ENCODE peak calls at places on chromosome 7, in eight cellular contexts. T is cardiac muscle cell; W is left ventricle myocardium inferior; J is T1000; M is activated CD4-positive, alpha-beta T cell treated with anti-CD3 and anti-CD28 coated beads for 48 hours; B is ureter; Z is PC-3; K is iris pigment epithelial cell. Q is an unnamed sample.

GRCh38 chr7:143384741-143385631 is 3.8 kb downstream of the ZYX start:
- DNase-seq in B (no peak), Z (no peak), K (peak; percentile 80), T (no peak), M (no peak), J (no peak), W (no peak), Q (no peak)

GRCh38 chr7:36205844-36206243 is 52.8 kb downstream of the EEPD1 start:
- DNase-seq in T (no peak), K (no peak), W (no peak), B (no peak), J (no peak), Z (no peak), M (no peak), Q (no peak)

GRCh38 chr7:22565315-22565811 is 65.4 kb upstream of the STEAP1B start:
- DNase-seq in Z (peak; percentile 60), M (no peak), B (no peak), W (no peak), T (peak; percentile 23), J (no peak), K (peak; percentile 78), Q (peak; percentile 70)

GRCh38 chr7:16504019-16504418 is 22.6 kb upstream of the LRRC72 start:
- DNase-seq in J (peak; percentile 25), B (no peak), M (no peak), Z (peak; percentile 39), T (no peak), W (no peak), K (peak; percentile 34), Q (no peak)

GRCh38 chr7:139351027-139351426 is 8.7 kb upstream of the LUC7L2 start:
- DNase-seq in M (no peak), W (no peak), J (no peak), T (no peak), Z (no peak), K (no peak), B (no peak), Q (no peak)

GRCh38 chr7:122675621-122676020 is 23.3 kb downstream of the RNF133 start:
- DNase-seq in T (no peak), W (no peak), Z (no peak), J (no peak), M (no peak), K (no peak), B (no peak), Q (no peak)

GRCh38 chr7:43701929-43702328 is 27.4 kb downstream of the COA1 start:
- DNase-seq in T (no peak), W (no peak), M (no peak), K (no peak), B (no peak), Z (no peak), J (no peak), Q (no peak)

GRCh38 chr7:69879989-69880388 is 281.7 kb downstream of the AUTS2 start:
- DNase-seq in M (no peak), T (no peak), Z (no peak), K (no peak), W (no peak), B (no peak), J (no peak), Q (no peak)

GRCh38 chr7:24778543-24779282 is 21.4 kb upstream of the GSDME start:
- DNase-seq in M (peak; percentile 25), B (no peak), K (peak; percentile 90), Z (no peak), T (no peak), W (peak; percentile 46), J (no peak), Q (peak; percentile 69)

GRCh38 chr7:33339074-33339805 is 209.9 kb downstream of the BBS9 start:
- DNase-seq in M (no peak), Z (no peak), K (no peak), T (no peak), J (no peak), W (no peak), B (no peak), Q (peak; percentile 4)

GRCh38 chr7:77529279-77529678 is 7.8 kb upstream of the PTPN12 start:
- DNase-seq in B (no peak), J (no peak), T (no peak), Z (no peak), M (no peak), K (no peak), W (no peak), Q (no peak)

GRCh38 chr7:48237354-48237753 is 66.1 kb downstream of the ABCA13 start:
- DNase-seq in K (no peak), T (no peak), J (no peak), Z (no peak), B (no peak), W (no peak), M (no peak), Q (no peak)

GRCh38 chr7:143906895-143907294 is 4.9 kb upstream of the TCAF1 start:
- DNase-seq in K (no peak), W (no peak), T (no peak), M (no peak), J (no peak), Z (no peak), B (no peak), Q (no peak)

GRCh38 chr7:12103948-12104347 is 107.1 kb upstream of the TMEM106B start:
- DNase-seq in K (no peak), Z (peak; percentile 15), J (no peak), T (no peak), M (no peak), B (no peak), W (no peak), Q (no peak)

GRCh38 chr7:140039896-140040295 is 22.9 kb downstream of the PARP12 start:
- DNase-seq in J (no peak), W (no peak), K (no peak), Z (no peak), B (no peak), T (no peak), M (no peak), Q (no peak)

GRCh38 chr7:95690367-95690947 is 81.9 kb upstream of the DYNC1I1 start:
- DNase-seq in W (no peak), B (no peak), K (peak; percentile 45), J (peak; percentile 5), T (peak; percentile 43), M (no peak), Z (peak; percentile 51), Q (peak; percentile 68)

GRCh38 chr7:13181221-13181620 is 493.8 kb downstream of the ARL4A start:
- DNase-seq in W (no peak), K (peak; percentile 12), B (no peak), J (no peak), Z (peak; percentile 74), T (no peak), M (no peak), Q (peak; percentile 28)

GRCh38 chr7:84207025-84207424 is 12.4 kb upstream of the SEMA3A start:
- DNase-seq in W (no peak), K (no peak), J (no peak), T (no peak), M (no peak), Z (no peak), B (no peak), Q (no peak)

GRCh38 chr7:36128448-36129047 is 24.5 kb upstream of the EEPD1 start:
- DNase-seq in K (peak; percentile 94), J (peak; percentile 73), B (peak; percentile 89), T (no peak), M (no peak), W (peak; percentile 80), Z (peak; percentile 96), Q (peak; percentile 96)

GRCh38 chr7:19928247-19928646 is 154.8 kb upstream of the TMEM196 start:
- DNase-seq in J (no peak), Z (no peak), K (peak; percentile 12), B (no peak), T (no peak), M (no peak), W (no peak), Q (no peak)

GRCh38 chr7:157775021-157775559 is 438.3 kb downstream of the DNAJB6 start:
- DNase-seq in W (no peak), B (no peak), M (no peak), J (no peak), K (no peak), T (no peak), Z (no peak), Q (no peak)

GRCh38 chr7:7054252-7054830 is 128.0 kb upstream of the C1GALT1 start:
- DNase-seq in Z (peak; percentile 3), W (no peak), T (no peak), B (no peak), M (no peak), K (no peak), J (no peak), Q (no peak)

GRCh38 chr7:37218956-37219355 is 229.7 kb downstream of the ELMO1 start:
- DNase-seq in W (no peak), Z (no peak), T (no peak), K (no peak), B (no peak), M (no peak), J (no peak), Q (no peak)

GRCh38 chr7:11298220-11298619 is 324.5 kb downstream of the PHF14 start:
- DNase-seq in M (no peak), Z (no peak), J (no peak), W (no peak), B (no peak), T (no peak), K (no peak), Q (no peak)

Q was measured in MCF 10A.